ENCODE peak calls at places on chromosome 11, in seven cellular contexts. M is endodermal cell; H is CD8-positive, alpha-beta memory T cell; X is left ventricle myocardium inferior; A is neural progenitor cell; T is MM.1S; V is endothelial cell of umbilical vein. O is an unnamed sample.
A peak's percentile ranks its signal among the peaks of the same experiment; 100 is the strongest.

GRCh38 chr11:17366491-17366890 is 14.9 kb downstream of the NCR3LG1 start:
- DNase-seq in M (no peak), H (no peak), X (no peak), A (no peak), T (no peak), V (no peak), O (no peak)

GRCh38 chr11:765025-765801 is 12.1 kb downstream of the GATD1 start:
- DNase-seq in M (peak; percentile 92), H (peak; percentile 75), X (peak; percentile 51), A (peak; percentile 72), T (peak; percentile 59), V (peak; percentile 53), O (peak; percentile 54)

GRCh38 chr11:64074239-64074638 is 38.5 kb downstream of the FLRT1 start:
- DNase-seq in M (no peak), H (no peak), X (no peak), A (no peak), T (no peak), V (no peak), O (no peak)

GRCh38 chr11:65776196-65776595 is 4.6 kb downstream of the AP5B1 start:
- DNase-seq in M (no peak), H (no peak), X (no peak), A (no peak), T (no peak), V (no peak), O (peak; percentile 45)

GRCh38 chr11:47480762-47481161 is 31.8 kb upstream of the RAPSN start:
- DNase-seq in M (no peak), H (no peak), X (no peak), A (no peak), T (no peak), V (no peak), O (no peak)

GRCh38 chr11:117188620-117189081 is 10.1 kb downstream of the SIDT2 start:
- DNase-seq in M (peak; percentile 41), H (peak; percentile 36), X (no peak), A (no peak), T (no peak), V (no peak), O (no peak)

GRCh38 chr11:94694309-94695060 is 73.7 kb upstream of the AMOTL1 start:
- DNase-seq in M (no peak), H (no peak), X (no peak), A (no peak), T (peak; percentile 49), V (no peak), O (no peak)

GRCh38 chr11:68206211-68206610 is 6.9 kb downstream of the KMT5B start:
- DNase-seq in M (peak; percentile 65), H (no peak), X (no peak), A (peak; percentile 74), T (peak; percentile 70), V (peak; percentile 70), O (peak; percentile 85)

GRCh38 chr11:121237686-121238658 is 54.6 kb upstream of the SC5D start:
- DNase-seq in M (peak; percentile 34), H (no peak), X (no peak), A (no peak), T (no peak), V (peak; percentile 6), O (no peak)

GRCh38 chr11:82890941-82891340 is 9.3 kb downstream of the PRCP start:
- DNase-seq in M (no peak), H (no peak), X (no peak), A (no peak), T (no peak), V (no peak), O (no peak)
- H3K4me1 ChIP-seq in M (peaks cover 2% of the 10 kb centered on the region), H (no peaks in the 10 kb centered on the region), X (peaks cover 47% of the 10 kb centered on the region), A (no peaks in the 10 kb centered on the region), T (peaks cover 8% of the 10 kb centered on the region), V (peaks cover 35% of the 10 kb centered on the region), O (peaks cover 12% of the 10 kb centered on the region)

DNA sequence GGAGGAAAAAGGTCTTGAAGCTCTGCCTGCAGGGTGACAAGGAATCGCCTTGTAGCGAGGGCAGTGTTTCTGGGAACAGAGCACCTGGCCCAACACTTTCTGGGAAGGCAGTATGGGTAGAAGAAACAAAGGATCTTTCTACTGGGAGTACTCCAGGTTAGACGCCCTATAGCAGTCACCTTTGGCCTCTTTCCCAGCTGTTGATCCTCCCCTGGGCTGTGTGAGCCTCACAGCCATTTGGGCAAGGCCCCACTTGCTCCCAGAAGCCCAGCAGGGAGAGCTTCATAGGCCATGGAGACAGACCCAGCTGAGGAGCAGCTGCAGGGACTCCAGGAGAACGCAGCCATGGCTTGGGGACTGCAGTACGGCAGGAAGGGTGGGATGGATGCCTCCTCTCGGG is 1.2 kb downstream of the SLCO2B1 start:
- DNase-seq in M (no peak), H (no peak), X (no peak), A (no peak), T (no peak), V (no peak), O (no peak)
- H3K4me3 ChIP-seq in M (no peak overlapping the region), H (no peak overlapping the region), X (peak overlapping the region; percentile 63), A (no peak overlapping the region), T (no peak overlapping the region), V (no peak overlapping the region), O (no peak overlapping the region)

GRCh38 chr11:12686246-12687060 is 12.2 kb downstream of the TEAD1 start:
- DNase-seq in M (no peak), H (no peak), X (no peak), A (no peak), T (no peak), V (peak; percentile 46), O (no peak)
- H3K4me1 ChIP-seq in M (peaks cover 21% of the 10 kb centered on the region), H (no peaks in the 10 kb centered on the region), X (peaks cover 99% of the 10 kb centered on the region), A (peaks cover 76% of the 10 kb centered on the region), T (peaks cover 31% of the 10 kb centered on the region), V (peaks cover 37% of the 10 kb centered on the region), O (peaks cover 65% of the 10 kb centered on the region)

DNA sequence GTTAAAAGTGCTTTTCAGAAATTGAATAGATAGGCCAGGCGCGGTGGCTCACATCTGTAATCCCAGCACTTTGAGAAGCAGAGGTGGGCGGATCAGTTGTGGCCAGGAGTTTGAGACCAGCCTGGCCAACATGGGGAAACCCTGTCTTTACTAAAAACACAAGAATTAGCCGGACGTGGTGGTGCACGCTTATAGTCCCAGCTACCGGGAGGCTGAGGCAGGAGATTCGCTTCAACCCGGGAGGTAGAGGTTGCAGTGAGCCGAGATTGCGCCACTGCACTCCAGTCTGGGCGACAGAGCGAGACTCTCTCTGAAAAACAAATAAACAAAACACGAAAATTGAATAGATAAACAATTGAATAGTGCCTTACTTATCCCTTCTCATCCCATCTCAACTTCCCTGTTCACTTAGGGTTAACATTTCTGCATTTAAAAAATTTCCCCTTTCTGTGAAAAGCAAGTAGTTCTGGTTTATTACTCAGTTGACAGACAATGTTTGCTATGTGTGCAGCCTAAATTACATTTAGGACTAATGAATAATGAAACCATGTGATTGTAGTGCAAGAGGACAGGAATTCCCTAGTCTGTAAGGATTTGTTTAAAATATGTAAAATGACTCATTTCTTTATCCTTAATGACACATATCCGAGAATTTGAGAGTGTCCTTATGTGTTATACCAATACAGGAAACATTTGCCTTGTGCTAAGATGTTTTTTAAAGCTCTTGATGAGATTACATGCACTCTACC is 6.0 kb downstream of the RNF169 start:
- DNase-seq in M (no peak), H (no peak), X (no peak), A (no peak), T (no peak), V (peak; percentile 92), O (peak; percentile 84)
- H3K4me3 ChIP-seq in M (peak overlapping the region; percentile 64), H (no peak overlapping the region), X (no peak overlapping the region), A (no peak overlapping the region), T (no peak overlapping the region), V (no peak overlapping the region), O (peak overlapping the region; percentile 54)

GRCh38 chr11:44563716-44564115 is 1.7 kb upstream of the CD82 start:
- DNase-seq in M (no peak), H (no peak), X (no peak), A (no peak), T (no peak), V (no peak), O (peak; percentile 48)
- H3K4me1 ChIP-seq in M (peaks cover 4% of the 10 kb centered on the region), H (peaks cover 47% of the 10 kb centered on the region), X (peaks cover 53% of the 10 kb centered on the region), A (peaks cover 30% of the 10 kb centered on the region), T (peaks cover 51% of the 10 kb centered on the region), V (peaks cover 25% of the 10 kb centered on the region), O (peaks cover 35% of the 10 kb centered on the region)